ENCODE peak calls at places on chromosome 3, in seven cellular contexts. H, U, N, J, X, Q and C are unnamed samples.

GRCh38 chr3:172260381-172260780 is 187.9 kb downstream of the GHSR start:
- DNase-seq in X (no peak), U (no peak), H (no peak), Q (no peak), N (no peak), J (no peak), C (no peak)

GRCh38 chr3:99534951-99535704 is 103.3 kb upstream of the COL8A1 start:
- DNase-seq in J (no peak), X (no peak), N (no peak), U (no peak), H (no peak), Q (no peak), C (no peak)

GRCh38 chr3:191802671-191803070 is 341.7 kb downstream of the PYDC2 start:
- DNase-seq in Q (no peak), U (no peak), J (no peak), H (no peak), X (no peak), N (no peak), C (no peak)

GRCh38 chr3:38455639-38456430 is 2.1 kb downstream of the ACVR2B start:
- DNase-seq in J (no peak), X (no peak), Q (no peak), N (no peak), U (no peak), H (no peak), C (no peak)

GRCh38 chr3:42264399-42265058 is 1.5 kb downstream of the CCK start:
- DNase-seq in J (no peak), Q (no peak), X (peak; percentile 37), U (no peak), H (peak; percentile 62), N (no peak), C (no peak)

GRCh38 chr3:105425153-105425502 is 58.4 kb downstream of the ALCAM start:
- DNase-seq in H (no peak), U (no peak), X (no peak), J (no peak), Q (no peak), N (no peak), C (peak; percentile 11)

GRCh38 chr3:30611613-30612421 is 5.4 kb downstream of the TGFBR2 start:
- DNase-seq in N (no peak), X (no peak), Q (no peak), U (no peak), H (no peak), J (no peak), C (no peak)

GRCh38 chr3:23624305-23624704 is 181.4 kb upstream of the UBE2E1 start:
- DNase-seq in J (no peak), U (no peak), N (no peak), H (no peak), X (no peak), Q (no peak), C (no peak)

GRCh38 chr3:110686691-110687090 is 384.9 kb upstream of the NECTIN3 start:
- DNase-seq in J (no peak), N (no peak), U (no peak), X (no peak), Q (no peak), H (no peak), C (no peak)

GRCh38 chr3:123447749-123448502 is 964 bp downstream of the ADCY5 start:
- DNase-seq in N (no peak), X (peak; percentile 17), Q (peak; percentile 80), J (no peak), U (peak; percentile 73), H (no peak), C (no peak)

GRCh38 chr3:160564949-160565441 is 376 bp downstream of the KPNA4 start:
- DNase-seq in N (peak; percentile 6), U (peak; percentile 50), X (peak; percentile 77), H (no peak), Q (peak; percentile 42), J (peak; percentile 67), C (no peak)

GRCh38 chr3:159252274-159252673 is 450.4 kb downstream of the MFSD1 start:
- DNase-seq in H (no peak), X (no peak), N (no peak), U (no peak), Q (no peak), J (no peak), C (no peak)

GRCh38 chr3:172517859-172518466 is 5.3 kb downstream of the TNFSF10 start:
- DNase-seq in X (no peak), U (no peak), N (no peak), J (no peak), Q (no peak), H (no peak), C (no peak)

GRCh38 chr3:99330281-99330680 is 308.1 kb upstream of the COL8A1 start:
- DNase-seq in Q (no peak), H (no peak), U (no peak), N (no peak), J (no peak), X (no peak), C (no peak)